ENCODE peak calls at places on chromosomes 1 and 21, in ten cellular contexts. U is NCI-H146, J is HTR-8/SVneo, B is hepatocyte, Z is GM23248, A is ACHN, X is epithelial cell of esophagus, V is Calu3, C is midbrain, Q is activated T-cell treated with anti-CD3 and anti-CD28 coated beads for 1 hour. G is an unnamed sample.

GRCh38 chr1:224064150-224064549 is 49.8 kb upstream of the FBXO28 start:
- DNase-seq in U (peak; percentile 66), J (no peak), B (no peak), Z (no peak), A (no peak), X (no peak), V (no peak), C (no peak), Q (no peak), G (no peak)

GRCh38 chr1:116971965-116972675 is 29.4 kb upstream of the CD101 start:
- DNase-seq in U (no peak), J (no peak), B (no peak), Z (peak; percentile 42), A (no peak), X (peak; percentile 58), V (no peak), C (no peak), Q (no peak), G (no peak)

GRCh38 chr1:152013664-152014237 is 20.1 kb upstream of the S100A10 start:
- DNase-seq in U (no peak), J (no peak), B (peak; percentile 73), Z (peak; percentile 78), A (peak; percentile 61), X (peak; percentile 73), V (peak; percentile 77), C (no peak), Q (no peak), G (peak; percentile 74)

GRCh38 chr1:100452641-100453040 is 85.3 kb upstream of the GPR88 start:
- DNase-seq in U (no peak), J (no peak), B (no peak), Z (no peak), A (no peak), X (peak; percentile 33), V (no peak), C (no peak), Q (no peak), G (no peak)

GRCh38 chr21:42389449-42389835 is 6.4 kb downstream of the TMPRSS3 start:
- DNase-seq in U (peak; percentile 96), J (no peak), B (peak; percentile 64), Z (no peak), A (no peak), X (no peak), V (peak; percentile 78), C (no peak), Q (no peak), G (no peak)

GRCh38 chr1:150259758-150260669 is 2.4 kb downstream of the CA14 start:
- DNase-seq in U (peak; percentile 78), J (peak; percentile 48), B (peak; percentile 73), Z (no peak), A (no peak), X (peak; percentile 50), V (peak; percentile 63), C (no peak), Q (no peak), G (no peak)

GRCh38 chr1:178168535-178168934 is 74.6 kb downstream of the RASAL2 start:
- DNase-seq in U (no peak), J (no peak), B (peak; percentile 39), Z (peak; percentile 69), A (peak; percentile 74), X (peak; percentile 61), V (no peak), C (no peak), Q (no peak), G (peak; percentile 60)

GRCh38 chr1:18836654-18837053 is 22.8 kb downstream of the TAS1R2 start:
- DNase-seq in U (no peak), J (no peak), B (no peak), Z (no peak), A (no peak), X (no peak), V (no peak), C (no peak), Q (no peak), G (no peak)

GRCh38 chr1:198605426-198605825 is 33.4 kb upstream of the PTPRC start:
- DNase-seq in U (no peak), J (no peak), B (no peak), Z (no peak), A (no peak), X (no peak), V (no peak), C (no peak), Q (no peak), G (no peak)

GRCh38 chr1:151282883-151283725 is 1.0 kb downstream of the ZNF687 start:
- DNase-seq in U (no peak), J (no peak), B (peak; percentile 53), Z (peak; percentile 49), A (peak; percentile 29), X (peak; percentile 31), V (peak; percentile 25), C (peak; percentile 50), Q (peak; percentile 12), G (peak; percentile 21)

GRCh38 chr21:25080161-25080560 is 527.1 kb downstream of the MRPL39 start:
- DNase-seq in U (no peak), J (no peak), B (no peak), Z (no peak), A (no peak), X (no peak), V (no peak), C (no peak), Q (no peak), G (no peak)

GRCh38 chr21:25176637-25177412 is 430.5 kb downstream of the MRPL39 start:
- DNase-seq in U (no peak), J (peak; percentile 3), B (no peak), Z (no peak), A (no peak), X (no peak), V (no peak), C (no peak), Q (no peak), G (no peak)

GRCh38 chr1:181094813-181095212 is 6.3 kb downstream of the IER5 start:
- DNase-seq in U (no peak), J (no peak), B (peak; percentile 68), Z (peak; percentile 94), A (peak; percentile 40), X (no peak), V (no peak), C (no peak), Q (no peak), G (peak; percentile 65)

GRCh38 chr1:154557939-154558609 is 388 bp downstream of the UBE2Q1 start:
- DNase-seq in U (peak; percentile 56), J (no peak), B (peak; percentile 72), Z (peak; percentile 69), A (peak; percentile 39), X (peak; percentile 42), V (peak; percentile 37), C (no peak), Q (peak; percentile 24), G (peak; percentile 54)

GRCh38 chr1:54623216-54624007 is at the start of gene FAM151A:
- DNase-seq in U (no peak), J (no peak), B (peak; percentile 32), Z (no peak), A (no peak), X (no peak), V (no peak), C (no peak), Q (no peak), G (no peak)

GRCh38 chr1:153611356-153611755 is 1.6 kb downstream of the S100A16 start:
- DNase-seq in U (no peak), J (no peak), B (no peak), Z (peak; percentile 53), A (no peak), X (peak; percentile 56), V (no peak), C (no peak), Q (no peak), G (no peak)

GRCh38 chr1:161089251-161089924 is at the start of gene NECTIN4:
- DNase-seq in U (no peak), J (no peak), B (peak; percentile 62), Z (no peak), A (no peak), X (peak; percentile 93), V (peak; percentile 88), C (no peak), Q (no peak), G (no peak)

GRCh38 chr1:77394166-77394565 is 112.3 kb downstream of the AK5 start:
- DNase-seq in U (no peak), J (no peak), B (no peak), Z (peak; percentile 61), A (no peak), X (no peak), V (no peak), C (no peak), Q (no peak), G (no peak)

GRCh38 chr1:1253972-1254666 is 7.6 kb upstream of the C1QTNF12 start:
- DNase-seq in U (no peak), J (no peak), B (no peak), Z (no peak), A (no peak), X (no peak), V (no peak), C (no peak), Q (no peak), G (no peak)

GRCh38 chr1:67338642-67339041 is 31.0 kb downstream of the IL12RB2 start:
- DNase-seq in U (no peak), J (no peak), B (no peak), Z (peak; percentile 31), A (no peak), X (peak; percentile 29), V (no peak), C (no peak), Q (no peak), G (no peak)

GRCh38 chr1:8339203-8339600 is 21.3 kb downstream of the SLC45A1 start:
- DNase-seq in U (no peak), J (no peak), B (no peak), Z (no peak), A (no peak), X (no peak), V (no peak), C (no peak), Q (no peak), G (no peak)

GRCh38 chr21:27759091-27759659 is 792.3 kb upstream of the ADAMTS5 start:
- DNase-seq in U (no peak), J (peak; percentile 17), B (peak; percentile 31), Z (peak; percentile 34), A (peak; percentile 8), X (peak; percentile 29), V (peak; percentile 43), C (peak; percentile 16), Q (no peak), G (peak; percentile 23)

GRCh38 chr1:58162952-58163550 is 383.5 kb downstream of the OMA1 start:
- DNase-seq in U (peak; percentile 68), J (peak; percentile 2), B (peak; percentile 87), Z (peak; percentile 80), A (peak; percentile 62), X (peak; percentile 81), V (peak; percentile 81), C (peak; percentile 81), Q (no peak), G (peak; percentile 80)

GRCh38 chr1:173302890-173303829 is 96.0 kb upstream of the TNFSF4 start:
- DNase-seq in U (no peak), J (no peak), B (no peak), Z (no peak), A (no peak), X (no peak), V (no peak), C (no peak), Q (no peak), G (no peak)

GRCh38 chr1:199593475-199593874 is 434.0 kb upstream of the NR5A2 start:
- DNase-seq in U (no peak), J (no peak), B (no peak), Z (no peak), A (no peak), X (no peak), V (no peak), C (no peak), Q (no peak), G (peak; percentile 5)

GRCh38 chr1:175192111-175192629 is 406 bp downstream of the KIAA0040 start:
- DNase-seq in U (no peak), J (no peak), B (peak; percentile 70), Z (peak; percentile 37), A (peak; percentile 17), X (peak; percentile 48), V (peak; percentile 70), C (no peak), Q (peak; percentile 19), G (peak; percentile 60)

GRCh38 chr1:172960019-172960418 is 90.7 kb downstream of the TNFSF18 start:
- DNase-seq in U (no peak), J (no peak), B (no peak), Z (peak; percentile 37), A (no peak), X (no peak), V (no peak), C (no peak), Q (no peak), G (no peak)

GRCh38 chr1:41353744-41354143 is 7.5 kb upstream of the FOXO6 start:
- DNase-seq in U (peak; percentile 26), J (no peak), B (no peak), Z (no peak), A (no peak), X (no peak), V (peak; percentile 74), C (no peak), Q (no peak), G (no peak)